ENCODE peak calls at places on chromosome 7, in six cellular contexts. P is fibroblast of lung, R is endothelial cell, F is HFF-Myc, A is heart left ventricle, S is A549. X is an unnamed sample.

GRCh38 chr7:28784166-28784870 is 173.8 kb downstream of the TRIL start:
- DNase-seq in P (peak; percentile 61), R (no peak), F (no peak), A (no peak), S (no peak), X (no peak)

GRCh38 chr7:107150375-107151073 is 18.3 kb upstream of the HBP1 start:
- DNase-seq in P (peak; percentile 83), R (peak; percentile 67), F (peak; percentile 67), A (peak; percentile 69), S (peak; percentile 67), X (no peak)

GRCh38 chr7:108016841-108017775 is 14.1 kb upstream of the LAMB1 start:
- DNase-seq in P (peak; percentile 66), R (no peak), F (no peak), A (no peak), S (peak; percentile 69), X (no peak)

GRCh38 chr7:114212753-114213439 is 201.7 kb upstream of the FOXP2 start:
- DNase-seq in P (peak; percentile 11), R (no peak), F (no peak), A (no peak), S (no peak), X (no peak)

GRCh38 chr7:108067844-108068243 is 62.3 kb downstream of the LAMB4 start:
- DNase-seq in P (no peak), R (no peak), F (no peak), A (no peak), S (no peak), X (no peak)

GRCh38 chr7:30965372-30965771 is 1.6 kb downstream of the GHRHR start:
- DNase-seq in P (no peak), R (no peak), F (no peak), A (no peak), S (no peak), X (no peak)

GRCh38 chr7:108452707-108453106 is 3.5 kb downstream of the NRCAM start:
- DNase-seq in P (peak; percentile 45), R (no peak), F (no peak), A (no peak), S (peak; percentile 63), X (no peak)

GRCh38 chr7:25680636-25681035 is 452.4 kb upstream of the NPVF start:
- DNase-seq in P (no peak), R (no peak), F (no peak), A (no peak), S (no peak), X (no peak)

GRCh38 chr7:151743481-151743983 is 133.4 kb downstream of the PRKAG2 start:
- DNase-seq in P (no peak), R (no peak), F (no peak), A (no peak), S (no peak), X (no peak)

GRCh38 chr7:117666019-117666418 is 186.2 kb downstream of the CFTR start:
- DNase-seq in P (peak; percentile 59), R (no peak), F (no peak), A (no peak), S (peak; percentile 77), X (no peak)

GRCh38 chr7:96426027-96426426 is 104.1 kb upstream of the SLC25A13 start:
- DNase-seq in P (peak; percentile 9), R (no peak), F (no peak), A (no peak), S (no peak), X (no peak)

DNA sequence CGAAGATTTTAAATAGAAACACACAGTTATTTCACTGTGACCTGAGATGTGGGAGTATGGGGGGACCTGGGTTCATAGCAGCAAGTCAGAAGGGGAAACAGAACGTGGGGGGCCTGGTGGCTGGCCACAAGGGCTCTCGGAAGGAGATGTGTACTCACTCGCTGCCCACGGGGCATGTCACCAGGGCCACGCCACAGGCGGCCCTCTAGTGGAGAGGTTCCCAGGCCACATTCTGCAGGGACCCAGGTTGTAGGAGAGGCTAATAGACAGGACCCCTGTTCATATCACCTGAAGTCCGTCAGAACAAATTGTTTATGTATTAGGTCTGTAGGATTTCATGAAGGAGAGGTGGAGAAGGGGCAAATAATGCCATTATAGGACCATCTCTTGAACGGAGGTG is 25.1 kb upstream of the SVOPL start:
- DNase-seq in P (no peak), R (peak; percentile 16), F (no peak), A (no peak), S (no peak), X (no peak)
- TF ChIP-seq CTCF in P (no peak), R (no peak), F (no peak), A (no peak), S (no peak), X (no peak)

DNA sequence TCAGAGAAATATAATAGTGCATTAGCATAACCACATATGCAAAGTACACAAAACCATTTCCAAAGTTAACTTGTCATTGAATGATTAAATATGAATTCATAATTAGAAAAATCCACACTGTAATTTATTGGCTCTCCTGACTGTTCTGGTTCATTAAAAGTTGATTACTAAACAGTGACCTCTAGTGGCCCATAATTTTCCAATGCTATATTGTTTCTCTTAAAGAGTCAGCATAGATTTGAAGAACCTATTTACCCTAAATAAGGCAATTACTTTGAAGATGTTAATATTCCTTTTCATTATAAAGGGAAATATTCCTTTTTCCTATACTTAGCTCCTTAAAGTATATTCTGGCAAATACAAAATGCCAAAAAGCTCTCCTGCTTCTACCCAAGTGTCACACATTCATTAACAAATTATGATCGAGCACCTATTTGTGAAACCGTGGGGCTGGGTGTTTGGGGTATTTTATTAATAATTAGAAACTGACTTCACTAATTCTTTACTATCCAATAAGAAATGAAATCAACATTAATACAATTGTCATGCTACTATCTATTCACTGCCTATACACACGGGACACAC is 86.2 kb downstream of the HIBADH start:
- DNase-seq in P (peak; percentile 66), R (peak; percentile 13), F (peak; percentile 31), A (no peak), S (peak; percentile 38), X (no peak)
- TF ChIP-seq CTCF in P (peak; percentile 47), R (peak; percentile 78), F (peak; percentile 41), A (peak; percentile 72), S (peak; percentile 85), X (peak; percentile 73)

DNA sequence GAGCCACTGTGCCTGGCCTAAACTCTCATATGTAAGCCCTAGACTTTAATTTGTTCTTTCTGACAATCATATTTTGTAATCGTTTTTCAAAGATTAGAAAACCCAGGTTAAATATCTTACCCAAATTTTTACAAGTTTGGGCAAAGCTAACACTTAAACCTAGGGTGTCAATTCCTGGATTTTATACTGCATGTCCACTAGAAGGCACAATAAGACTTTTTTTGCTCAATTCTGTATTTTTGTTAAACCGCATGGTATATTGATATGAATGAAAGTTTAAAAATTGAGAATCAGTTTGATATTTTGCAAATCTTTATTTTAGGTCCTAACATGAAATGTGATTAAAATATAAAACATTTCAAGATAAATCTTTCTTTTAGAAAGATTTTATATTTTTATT is 29.3 kb downstream of the DYNC2I1 start:
- DNase-seq in P (peak; percentile 29), R (no peak), F (no peak), A (no peak), S (peak; percentile 41), X (no peak)
- TF ChIP-seq CTCF in P (peak; percentile 29), R (no peak), F (peak; percentile 11), A (peak; percentile 41), S (peak; percentile 65), X (no peak)

DNA sequence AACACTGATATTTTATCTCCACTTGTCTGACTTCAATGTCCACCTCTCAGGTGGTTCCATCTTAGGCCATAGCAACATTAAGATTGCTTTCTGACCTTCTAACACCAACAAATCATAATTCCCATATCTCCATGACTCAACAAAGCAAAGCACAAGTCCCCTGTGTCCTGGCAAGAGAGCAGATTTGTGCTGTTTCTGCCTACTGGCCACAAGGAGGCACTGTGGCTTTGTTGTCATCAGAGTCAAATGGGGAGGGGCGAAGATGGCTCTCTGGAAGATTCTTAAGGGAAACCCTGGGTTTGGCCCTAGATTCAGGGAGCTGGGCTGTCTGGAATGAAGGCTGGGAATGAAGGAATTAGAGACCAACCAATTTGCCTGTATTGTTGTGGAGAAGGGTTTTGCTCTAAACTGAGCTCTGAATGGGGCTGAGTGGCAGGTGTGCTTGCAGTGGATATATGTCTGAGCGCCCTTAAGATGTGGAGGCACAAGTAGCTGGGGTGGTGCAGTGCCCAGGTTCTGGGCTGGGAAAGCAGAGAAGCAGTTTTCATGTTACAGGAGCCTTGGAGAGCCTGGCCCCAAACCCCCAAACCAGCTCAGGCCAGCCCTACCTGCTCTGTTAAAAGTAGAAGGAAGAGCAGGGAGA is 154.8 kb upstream of the PRSS58 start:
- DNase-seq in P (peak; percentile 56), R (peak; percentile 61), F (peak; percentile 32), A (no peak), S (peak; percentile 73), X (no peak)
- TF ChIP-seq CTCF in P (peak; percentile 80), R (peak; percentile 71), F (peak; percentile 82), A (peak; percentile 15), S (peak; percentile 31), X (peak; percentile 81)

X was measured in CD14-positive monocyte.